ENCODE peak calls at places on chromosomes 2 and 18, in six cellular contexts. One of them, this sample, is unnamed.
A peak's percentile ranks its signal among the peaks of the same experiment; 100 is the strongest.

GRCh38 chr2:101809656-101810055 is 112.1 kb downstream of the MAP4K4 start:
- DNase-seq in NCI-H774: no peak
- DNase-seq in NCI-H2171 treated with DMSO at 0.1 percent for 48 hours: no peak
- DNase-seq in uterus: no peak
- DNase-seq in ascending aorta: no peak
- DNase-seq in heart right ventricle: no peak
- DNase-seq in this sample: no peak

GRCh38 chr18:62030091-62030985 is 137.5 kb upstream of the RNF152 start:
- DNase-seq in NCI-H774: no peak
- DNase-seq in NCI-H2171 treated with DMSO at 0.1 percent for 48 hours: no peak
- DNase-seq in uterus: no peak
- DNase-seq in ascending aorta: no peak
- DNase-seq in heart right ventricle: no peak
- DNase-seq in this sample: no peak

GRCh38 chr2:242043538-242044205 is 174.1 kb downstream of the RTP5 start:
- DNase-seq in NCI-H774: no peak
- DNase-seq in NCI-H2171 treated with DMSO at 0.1 percent for 48 hours: no peak
- DNase-seq in uterus: no peak
- DNase-seq in ascending aorta: no peak
- DNase-seq in heart right ventricle: no peak
- DNase-seq in this sample: no peak

GRCh38 chr18:11995445-11996189 is 14.3 kb downstream of the IMPA2 start:
- DNase-seq in NCI-H774: peak; percentile 52
- DNase-seq in NCI-H2171 treated with DMSO at 0.1 percent for 48 hours: peak; percentile 25
- DNase-seq in uterus: peak; percentile 68
- DNase-seq in ascending aorta: no peak
- DNase-seq in heart right ventricle: peak; percentile 80
- DNase-seq in this sample: peak; percentile 4

GRCh38 chr2:149143734-149144133 is 105.2 kb downstream of the LYPD6B start:
- DNase-seq in NCI-H774: no peak
- DNase-seq in NCI-H2171 treated with DMSO at 0.1 percent for 48 hours: no peak
- DNase-seq in uterus: no peak
- DNase-seq in ascending aorta: no peak
- DNase-seq in heart right ventricle: no peak
- DNase-seq in this sample: no peak

GRCh38 chr18:9905401-9905922 is 8.4 kb upstream of the VAPA start:
- DNase-seq in NCI-H774: no peak
- DNase-seq in NCI-H2171 treated with DMSO at 0.1 percent for 48 hours: no peak
- DNase-seq in uterus: no peak
- DNase-seq in ascending aorta: no peak
- DNase-seq in heart right ventricle: no peak
- DNase-seq in this sample: no peak

GRCh38 chr2:142020368-142020767 is 110.4 kb downstream of the LRP1B start:
- DNase-seq in NCI-H774: no peak
- DNase-seq in NCI-H2171 treated with DMSO at 0.1 percent for 48 hours: no peak
- DNase-seq in uterus: no peak
- DNase-seq in ascending aorta: no peak
- DNase-seq in heart right ventricle: no peak
- DNase-seq in this sample: no peak

GRCh38 chr2:46364797-46365457 is 67.7 kb downstream of the EPAS1 start:
- DNase-seq in NCI-H774: peak; percentile 28
- DNase-seq in NCI-H2171 treated with DMSO at 0.1 percent for 48 hours: peak; percentile 42
- DNase-seq in uterus: no peak
- DNase-seq in ascending aorta: no peak
- DNase-seq in heart right ventricle: peak; percentile 65
- DNase-seq in this sample: peak; percentile 24

GRCh38 chr2:9832586-9832985 is 10.7 kb upstream of the TAF1B start:
- DNase-seq in NCI-H774: no peak
- DNase-seq in NCI-H2171 treated with DMSO at 0.1 percent for 48 hours: no peak
- DNase-seq in uterus: no peak
- DNase-seq in ascending aorta: no peak
- DNase-seq in heart right ventricle: no peak
- DNase-seq in this sample: no peak

GRCh38 chr18:50594931-50595330 is 35.0 kb downstream of the MAPK4 start:
- DNase-seq in NCI-H774: no peak
- DNase-seq in NCI-H2171 treated with DMSO at 0.1 percent for 48 hours: no peak
- DNase-seq in uterus: no peak
- DNase-seq in ascending aorta: no peak
- DNase-seq in heart right ventricle: no peak
- DNase-seq in this sample: no peak

GRCh38 chr2:24766609-24767008 is 26.6 kb downstream of the PTRHD1 start:
- DNase-seq in NCI-H774: no peak
- DNase-seq in NCI-H2171 treated with DMSO at 0.1 percent for 48 hours: no peak
- DNase-seq in uterus: no peak
- DNase-seq in ascending aorta: no peak
- DNase-seq in heart right ventricle: no peak
- DNase-seq in this sample: no peak

GRCh38 chr2:55518846-55519167 is 711 bp upstream of the CFAP36 start:
- DNase-seq in NCI-H774: peak; percentile 20
- DNase-seq in NCI-H2171 treated with DMSO at 0.1 percent for 48 hours: peak; percentile 31
- DNase-seq in uterus: no peak
- DNase-seq in ascending aorta: no peak
- DNase-seq in heart right ventricle: no peak
- DNase-seq in this sample: no peak

GRCh38 chr2:96260404-96261260 is 5.2 kb downstream of the TMEM127 start:
- DNase-seq in NCI-H774: peak; percentile 19
- DNase-seq in NCI-H2171 treated with DMSO at 0.1 percent for 48 hours: peak; percentile 62
- DNase-seq in uterus: no peak
- DNase-seq in ascending aorta: peak; percentile 52
- DNase-seq in heart right ventricle: peak; percentile 74
- DNase-seq in this sample: peak; percentile 89

GRCh38 chr2:15115786-15116185 is 445.3 kb downstream of the NBAS start:
- DNase-seq in NCI-H774: no peak
- DNase-seq in NCI-H2171 treated with DMSO at 0.1 percent for 48 hours: no peak
- DNase-seq in uterus: no peak
- DNase-seq in ascending aorta: no peak
- DNase-seq in heart right ventricle: no peak
- DNase-seq in this sample: no peak

GRCh38 chr2:172664766-172665165 is 70.9 kb upstream of the RAPGEF4 start:
- DNase-seq in NCI-H774: no peak
- DNase-seq in NCI-H2171 treated with DMSO at 0.1 percent for 48 hours: no peak
- DNase-seq in uterus: no peak
- DNase-seq in ascending aorta: no peak
- DNase-seq in heart right ventricle: no peak
- DNase-seq in this sample: no peak

GRCh38 chr2:236627193-236627592 is 57.6 kb downstream of the ACKR3 start:
- DNase-seq in NCI-H774: no peak
- DNase-seq in NCI-H2171 treated with DMSO at 0.1 percent for 48 hours: no peak
- DNase-seq in uterus: no peak
- DNase-seq in ascending aorta: no peak
- DNase-seq in heart right ventricle: no peak
- DNase-seq in this sample: no peak

GRCh38 chr2:224111576-224111975 is 72.5 kb upstream of the SERPINE2 start:
- DNase-seq in NCI-H774: no peak
- DNase-seq in NCI-H2171 treated with DMSO at 0.1 percent for 48 hours: no peak
- DNase-seq in uterus: no peak
- DNase-seq in ascending aorta: no peak
- DNase-seq in heart right ventricle: no peak
- DNase-seq in this sample: no peak

GRCh38 chr18:36572135-36572856 is 256.5 kb downstream of the TPGS2 start:
- DNase-seq in NCI-H774: no peak
- DNase-seq in NCI-H2171 treated with DMSO at 0.1 percent for 48 hours: peak; percentile 19
- DNase-seq in uterus: no peak
- DNase-seq in ascending aorta: no peak
- DNase-seq in heart right ventricle: no peak
- DNase-seq in this sample: no peak

GRCh38 chr18:40867452-40867851 is 1087.6 kb upstream of the PIK3C3 start:
- DNase-seq in NCI-H774: no peak
- DNase-seq in NCI-H2171 treated with DMSO at 0.1 percent for 48 hours: peak; percentile 53
- DNase-seq in uterus: no peak
- DNase-seq in ascending aorta: no peak
- DNase-seq in heart right ventricle: no peak
- DNase-seq in this sample: no peak

GRCh38 chr2:40106061-40106460 is 327.0 kb upstream of the THUMPD2 start:
- DNase-seq in NCI-H774: no peak
- DNase-seq in NCI-H2171 treated with DMSO at 0.1 percent for 48 hours: no peak
- DNase-seq in uterus: no peak
- DNase-seq in ascending aorta: no peak
- DNase-seq in heart right ventricle: no peak
- DNase-seq in this sample: no peak

GRCh38 chr2:27735263-27735904 is 36.1 kb upstream of the MRPL33 start:
- DNase-seq in NCI-H774: peak; percentile 61
- DNase-seq in NCI-H2171 treated with DMSO at 0.1 percent for 48 hours: no peak
- DNase-seq in uterus: peak; percentile 76
- DNase-seq in ascending aorta: peak; percentile 60
- DNase-seq in heart right ventricle: peak; percentile 88
- DNase-seq in this sample: peak; percentile 74

GRCh38 chr2:12556762-12557161 is 160.0 kb upstream of the TRIB2 start:
- DNase-seq in NCI-H774: no peak
- DNase-seq in NCI-H2171 treated with DMSO at 0.1 percent for 48 hours: no peak
- DNase-seq in uterus: no peak
- DNase-seq in ascending aorta: no peak
- DNase-seq in heart right ventricle: no peak
- DNase-seq in this sample: no peak

GRCh38 chr2:219527076-219527394 is 12.8 kb downstream of the ASIC4 start:
- DNase-seq in NCI-H774: peak; percentile 57
- DNase-seq in NCI-H2171 treated with DMSO at 0.1 percent for 48 hours: no peak
- DNase-seq in uterus: no peak
- DNase-seq in ascending aorta: no peak
- DNase-seq in heart right ventricle: no peak
- DNase-seq in this sample: no peak

GRCh38 chr2:45935791-45936622 is 284.5 kb downstream of the PRKCE start:
- DNase-seq in NCI-H774: peak; percentile 78
- DNase-seq in NCI-H2171 treated with DMSO at 0.1 percent for 48 hours: peak; percentile 86
- DNase-seq in uterus: peak; percentile 94
- DNase-seq in ascending aorta: peak; percentile 89
- DNase-seq in heart right ventricle: peak; percentile 90
- DNase-seq in this sample: peak; percentile 83

GRCh38 chr2:70991742-70992141 is 2.9 kb downstream of the TEX261 start:
- DNase-seq in NCI-H774: no peak
- DNase-seq in NCI-H2171 treated with DMSO at 0.1 percent for 48 hours: no peak
- DNase-seq in uterus: peak; percentile 6
- DNase-seq in ascending aorta: no peak
- DNase-seq in heart right ventricle: no peak
- DNase-seq in this sample: no peak

GRCh38 chr2:129619471-129619870 is 360.0 kb upstream of the RAB6C start:
- DNase-seq in NCI-H774: peak; percentile 34
- DNase-seq in NCI-H2171 treated with DMSO at 0.1 percent for 48 hours: peak; percentile 81
- DNase-seq in uterus: no peak
- DNase-seq in ascending aorta: no peak
- DNase-seq in heart right ventricle: no peak
- DNase-seq in this sample: peak; percentile 92

This sample was measured in DMS153.